ENCODE peak calls at places on chromosomes 16 and 17, in seven cellular contexts. Z, C, O, W, S, A and X are unnamed samples.

GRCh38 chr17:40307691-40308289 is 1.2 kb upstream of the RARA start:
- DNase-seq in C (no peak), A (no peak), W (peak), S (no peak), Z (no peak), O (no peak), X (no peak)

GRCh38 chr17:80029235-80029974 is 6.3 kb downstream of the TBC1D16 start:
- DNase-seq in A (no peak), O (no peak), C (no peak), W (peak), Z (no peak), S (no peak), X (peak)

GRCh38 chr17:35084987-35085386 is 21.5 kb upstream of the RFFL start:
- DNase-seq in Z (no peak), C (no peak), A (no peak), S (peak), W (peak), O (peak), X (peak)

GRCh38 chr17:66576473-66576872 is 258.4 kb upstream of the CACNG5 start:
- DNase-seq in O (no peak), Z (no peak), W (no peak), S (no peak), C (no peak), A (no peak), X (no peak)

GRCh38 chr16:57994778-57995177 is 5.7 kb downstream of the ZNF319 start:
- DNase-seq in C (peak), Z (peak), S (peak), O (peak), W (peak), A (peak), X (peak)

GRCh38 chr17:29149431-29150064 is 30.6 kb downstream of the MYO18A start:
- DNase-seq in S (no peak), O (no peak), W (peak), Z (no peak), C (no peak), A (no peak), X (no peak)

GRCh38 chr16:72203401-72203800 is 31.4 kb upstream of the PMFBP1 start:
- DNase-seq in O (no peak), A (no peak), W (peak), Z (peak), C (no peak), S (no peak), X (peak)

GRCh38 chr17:61815863-61816523 is 47.3 kb downstream of the BRIP1 start:
- DNase-seq in Z (no peak), S (peak), W (no peak), O (no peak), A (no peak), C (peak), X (no peak)

GRCh38 chr17:72311004-72311403 is 190.2 kb downstream of the SOX9 start:
- DNase-seq in W (no peak), O (no peak), A (no peak), C (no peak), Z (no peak), S (no peak), X (no peak)

GRCh38 chr17:78316867-78317816 is 42.7 kb downstream of the SOCS3 start:
- DNase-seq in W (peak), S (peak), O (no peak), Z (no peak), C (peak), A (peak), X (peak)

GRCh38 chr16:10754941-10755340 is 11.3 kb downstream of the NUBP1 start:
- DNase-seq in S (no peak), Z (no peak), A (no peak), C (no peak), O (no peak), W (peak), X (peak)

GRCh38 chr16:11675561-11676511 is 7.6 kb downstream of the SNN start:
- DNase-seq in W (no peak), Z (peak), A (no peak), S (peak), C (peak), O (peak), X (no peak)

GRCh38 chr17:58666858-58667267 is 25.0 kb downstream of the TEX14 start:
- DNase-seq in A (no peak), O (peak), W (no peak), C (no peak), Z (no peak), S (no peak), X (peak)

GRCh38 chr17:60641810-60642220 is 35.8 kb upstream of the BCAS3 start:
- DNase-seq in O (peak), S (peak), A (peak), W (peak), C (peak), Z (peak), X (peak)

GRCh38 chr17:78789663-78790181 is 7.6 kb upstream of the CYTH1 start:
- DNase-seq in C (no peak), Z (no peak), O (no peak), A (no peak), S (peak), W (peak), X (no peak)

GRCh38 chr16:5017678-5017969 is 16.1 kb downstream of the NAGPA start:
- DNase-seq in C (no peak), W (no peak), A (no peak), S (no peak), Z (no peak), O (no peak), X (no peak)

GRCh38 chr17:72361892-72362291 is 241.1 kb downstream of the SOX9 start:
- DNase-seq in Z (no peak), S (no peak), C (no peak), O (no peak), W (no peak), A (no peak), X (peak)

GRCh38 chr16:86531641-86532525 is 21.6 kb downstream of the FOXF1 start:
- DNase-seq in C (no peak), Z (no peak), S (no peak), W (no peak), A (no peak), O (no peak), X (no peak)

GRCh38 chr17:12940699-12941098 is 77.1 kb downstream of the ELAC2 start:
- DNase-seq in O (no peak), A (no peak), S (no peak), Z (no peak), W (no peak), C (no peak), X (no peak)

GRCh38 chr17:78185981-78186688 is 717 bp downstream of the TK1 start:
- DNase-seq in C (no peak), S (no peak), O (no peak), A (peak), Z (peak), W (peak), X (peak)

GRCh38 chr17:596763-597644 is 117.6 kb downstream of the VPS53 start:
- DNase-seq in S (no peak), O (peak), Z (no peak), W (peak), C (no peak), A (no peak), X (peak)

GRCh38 chr16:19375561-19376158 is 42.0 kb upstream of the TMC5 start:
- DNase-seq in Z (peak), A (peak), W (peak), S (peak), C (peak), O (peak), X (peak)

GRCh38 chr17:75010683-75011406 is 1.6 kb upstream of the MRPL58 start:
- DNase-seq in Z (no peak), W (peak), O (no peak), S (peak), C (peak), A (no peak), X (peak)

GRCh38 chr17:64008346-64008745 is 10.2 kb downstream of the PRR29 start:
- DNase-seq in C (no peak), S (no peak), W (no peak), Z (no peak), O (no peak), A (no peak), X (no peak)

GRCh38 chr17:75516619-75517276 is 420 bp downstream of the TSEN54 start:
- DNase-seq in A (peak), W (peak), O (no peak), Z (peak), C (peak), S (peak), X (peak)

GRCh38 chr17:73427198-73427597 is 115.4 kb upstream of the CDC42EP4 start:
- DNase-seq in W (no peak), A (no peak), O (no peak), Z (no peak), C (no peak), S (no peak), X (peak)

GRCh38 chr17:73901661-73902415 is 257.6 kb upstream of the SDK2 start:
- DNase-seq in W (peak), Z (no peak), O (no peak), A (peak), S (peak), C (peak), X (no peak)

GRCh38 chr17:27530791-27531391 is 74.6 kb downstream of the KSR1 start:
- DNase-seq in A (no peak), Z (no peak), S (peak), C (no peak), O (no peak), W (no peak), X (no peak)

GRCh38 chr16:71917900-71918299 is 22.6 kb downstream of the IST1 start:
- DNase-seq in C (no peak), A (no peak), O (no peak), Z (no peak), S (peak), W (peak), X (no peak)

GRCh38 chr17:37506678-37507077 is 17.0 kb downstream of the DUSP14 start:
- DNase-seq in O (peak), Z (peak), A (peak), W (peak), C (peak), S (peak), X (peak)

GRCh38 chr16:46621006-46621629 is at the start of gene SHCBP1:
- DNase-seq in O (peak), A (peak), C (peak), Z (peak), W (peak), S (peak), X (peak)

GRCh38 chr17:54771409-54771808 is 129.2 kb upstream of the TOM1L1 start:
- DNase-seq in W (no peak), S (peak), A (no peak), O (no peak), C (no peak), Z (no peak), X (no peak)

GRCh38 chr16:30953511-30954124 is 3.9 kb upstream of the SETD1A start:
- DNase-seq in O (peak), C (peak), Z (peak), A (peak), S (peak), W (peak), X (peak)

GRCh38 chr17:41863074-41863843 is 2.0 kb downstream of the KLHL11 start:
- DNase-seq in W (no peak), Z (no peak), C (peak), S (no peak), O (no peak), A (peak), X (no peak)

GRCh38 chr16:64092284-64092683 is 1029.6 kb downstream of the CDH11 start:
- DNase-seq in Z (no peak), A (no peak), S (no peak), C (peak), W (peak), O (no peak), X (peak)

GRCh38 chr17:13311301-13311700 is 290.4 kb downstream of the HS3ST3A1 start:
- DNase-seq in A (no peak), O (no peak), S (no peak), Z (no peak), W (peak), C (no peak), X (no peak)

GRCh38 chr17:283911-284675 is 68.5 kb downstream of the RPH3AL start:
- DNase-seq in S (no peak), C (no peak), O (no peak), A (no peak), Z (no peak), W (no peak), X (no peak)

GRCh38 chr16:11585460-11586374 is 1.0 kb downstream of the LITAF start:
- DNase-seq in C (no peak), O (no peak), W (peak), A (no peak), Z (peak), S (no peak), X (no peak)

GRCh38 chr17:48998557-48999440 is 1.6 kb downstream of the IGF2BP1 start:
- DNase-seq in W (peak), C (peak), O (no peak), Z (no peak), S (peak), A (peak), X (no peak)
- TF ChIP-seq EZH2 in W (no peak), C (no peak), O (no peak), Z (peak), S (no peak), A (no peak), X (no peak)

GRCh38 chr16:79282806-79283205 is 317.7 kb downstream of the MAF start:
- DNase-seq in S (no peak), C (no peak), A (no peak), O (no peak), Z (no peak), W (no peak), X (no peak)

GRCh38 chr16:79283578-79283977 is 317.0 kb downstream of the MAF start:
- DNase-seq in W (no peak), A (no peak), C (no peak), Z (peak), O (no peak), S (no peak), X (no peak)

GRCh38 chr16:79287424-79287917 is 313.1 kb downstream of the MAF start:
- DNase-seq in C (no peak), O (no peak), S (no peak), Z (no peak), W (no peak), A (no peak), X (no peak)

GRCh38 chr16:79286646-79287423 is 313.7 kb downstream of the MAF start:
- DNase-seq in O (no peak), Z (peak), S (no peak), A (peak), C (peak), W (no peak), X (no peak)

GRCh38 chr16:79284760-79285159 is 315.8 kb downstream of the MAF start:
- DNase-seq in A (no peak), Z (no peak), O (no peak), C (no peak), W (no peak), S (no peak), X (no peak)
- TF ChIP-seq EZH2phosphoT487 in A (no peak), Z (no peak), O (no peak), C (no peak), W (no peak), S (no peak), X (no peak)

GRCh38 chr17:38702900-38703741 is 2.0 kb upstream of the MLLT6 start:
- DNase-seq in S (no peak), C (peak), W (peak), A (no peak), O (no peak), Z (peak), X (peak)
- TF ChIP-seq EZH2 in S (no peak), C (peak), W (no peak), A (peak), O (no peak), Z (no peak), X (no peak)

GRCh38 chr17:14432058-14432457 is 131.2 kb downstream of the HS3ST3B1 start:
- DNase-seq in W (no peak), A (no peak), S (no peak), O (no peak), C (no peak), Z (no peak), X (no peak)

GRCh38 chr17:14428640-14429029 is 127.8 kb downstream of the HS3ST3B1 start:
- DNase-seq in C (no peak), O (no peak), S (no peak), A (no peak), Z (peak), W (no peak), X (no peak)

GRCh38 chr17:14429084-14429483 is 128.2 kb downstream of the HS3ST3B1 start:
- DNase-seq in W (no peak), A (no peak), O (no peak), Z (no peak), C (no peak), S (no peak), X (no peak)

DNA sequence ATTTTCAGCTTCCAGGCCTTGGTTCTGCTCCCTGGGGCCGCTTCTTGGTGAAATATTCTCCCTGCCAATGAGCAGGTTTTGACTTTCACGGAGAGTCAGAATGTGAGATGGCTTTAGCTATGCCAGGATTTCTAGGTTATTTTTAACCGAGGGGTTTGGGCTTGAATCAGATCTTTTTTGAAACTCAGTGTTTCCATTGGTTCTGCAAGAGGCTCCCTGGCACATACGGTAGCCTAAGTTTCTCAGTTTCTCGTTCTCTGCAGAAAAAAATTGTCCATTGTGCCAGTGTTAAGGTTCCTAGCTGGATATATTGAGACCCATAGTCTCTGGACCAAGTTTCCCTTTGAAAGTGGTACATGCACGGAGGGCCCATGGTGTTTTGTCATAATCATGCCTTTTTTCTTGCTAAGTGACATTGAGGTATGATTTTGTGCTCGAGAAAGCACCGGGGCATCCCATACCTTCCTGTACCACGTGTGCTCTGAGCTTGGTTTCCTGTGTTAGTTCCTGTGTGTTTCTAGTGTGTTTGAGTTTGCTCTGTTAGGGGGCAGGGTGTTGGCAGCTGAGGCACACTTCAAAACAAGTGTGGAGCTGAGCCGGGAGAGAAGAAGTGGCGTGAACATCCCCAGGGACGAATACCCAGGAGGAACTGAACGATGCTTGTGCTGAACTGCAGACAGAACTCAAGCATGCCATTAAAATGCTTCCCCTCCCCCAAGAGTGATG is 127.2 kb downstream of the HS3ST3B1 start:
- DNase-seq in S (no peak), O (no peak), A (no peak), C (no peak), Z (peak), W (no peak), X (no peak)
- TF ChIP-seq EZH2phosphoT487 in S (no peak), O (no peak), A (no peak), C (no peak), Z (no peak), W (no peak), X (no peak)

GRCh38 chr16:3479654-3480216 is 15.6 kb downstream of the C16orf90 start:
- DNase-seq in W (no peak), A (no peak), O (no peak), C (no peak), Z (no peak), S (no peak), X (no peak)

GRCh38 chr16:3481696-3482658 is 13.3 kb downstream of the C16orf90 start:
- DNase-seq in A (no peak), S (no peak), Z (no peak), C (no peak), W (no peak), O (no peak), X (no peak)

GRCh38 chr16:3475604-3476375 is 19.5 kb downstream of the C16orf90 start:
- DNase-seq in Z (no peak), S (no peak), C (no peak), W (no peak), A (no peak), O (no peak), X (no peak)

GRCh38 chr16:3480901-3481695 is 14.2 kb downstream of the C16orf90 start:
- DNase-seq in C (peak), A (no peak), O (no peak), S (no peak), W (peak), Z (no peak), X (no peak)

GRCh38 chr16:3478242-3478925 is 16.9 kb downstream of the C16orf90 start:
- DNase-seq in W (no peak), Z (no peak), A (no peak), O (no peak), S (no peak), C (no peak), X (no peak)
- TF ChIP-seq EZH2 in W (no peak), Z (no peak), A (no peak), O (no peak), S (no peak), C (no peak), X (no peak)

GRCh38 chr17:32487460-32488176 is 825 bp downstream of the CDK5R1 start:
- DNase-seq in Z (no peak), O (no peak), C (peak), W (peak), A (peak), S (peak), X (no peak)
- TF ChIP-seq EZH2phosphoT487 in Z (no peak), O (no peak), C (no peak), W (no peak), A (no peak), S (no peak), X (no peak)

GRCh38 chr16:782766-783403 is 5.3 kb downstream of the RPUSD1 start:
- DNase-seq in W (no peak), A (no peak), C (no peak), O (no peak), S (no peak), Z (no peak), X (peak)

GRCh38 chr16:780296-780695 is 7.9 kb downstream of the RPUSD1 start:
- DNase-seq in O (no peak), C (no peak), W (no peak), S (no peak), Z (no peak), A (no peak), X (no peak)

GRCh38 chr16:783404-784161 is 4.6 kb downstream of the RPUSD1 start:
- DNase-seq in Z (no peak), W (no peak), S (no peak), A (no peak), O (no peak), C (no peak), X (no peak)

GRCh38 chr16:781346-782010 is 6.7 kb downstream of the RPUSD1 start:
- DNase-seq in W (no peak), A (no peak), Z (no peak), S (no peak), C (no peak), O (no peak), X (no peak)

GRCh38 chr16:782263-782662 is 5.9 kb downstream of the RPUSD1 start:
- DNase-seq in O (no peak), A (no peak), S (no peak), W (no peak), Z (no peak), C (no peak), X (no peak)
- TF ChIP-seq EZH2 in O (no peak), A (no peak), S (no peak), W (no peak), Z (no peak), C (no peak), X (no peak)

GRCh38 chr17:76867578-76868175 is 527 bp upstream of the MGAT5B start:
- DNase-seq in S (peak), A (no peak), Z (no peak), O (no peak), W (peak), C (peak), X (peak)

GRCh38 chr17:76868176-76868668 is at the start of gene MGAT5B:
- DNase-seq in Z (peak), O (peak), C (peak), S (peak), A (peak), W (peak), X (peak)

GRCh38 chr17:76866774-76867577 is 1.2 kb upstream of the MGAT5B start:
- DNase-seq in A (no peak), Z (no peak), C (no peak), O (no peak), W (peak), S (no peak), X (peak)

GRCh38 chr17:76865174-76865573 is 3.0 kb upstream of the MGAT5B start:
- DNase-seq in A (no peak), W (no peak), C (no peak), O (no peak), Z (no peak), S (no peak), X (no peak)

GRCh38 chr17:76866203-76866602 is 2.0 kb upstream of the MGAT5B start:
- DNase-seq in A (no peak), C (no peak), S (no peak), O (no peak), Z (no peak), W (no peak), X (no peak)
- TF ChIP-seq EZH2phosphoT487 in A (no peak), C (no peak), S (no peak), O (no peak), Z (no peak), W (no peak), X (no peak)

GRCh38 chr17:30921544-30922196 is at the start of gene ADAP2:
- DNase-seq in O (peak), Z (peak), S (peak), C (peak), A (peak), W (peak), X (peak)
- TF ChIP-seq EZH2 in O (no peak), Z (no peak), S (no peak), C (peak), A (peak), W (no peak), X (no peak)